ENCODE peak calls at places on chromosomes 6 and 20, in five cellular contexts. One of them, this sample, is unnamed.

GRCh38 chr6:166412156-166412910 is 29.6 kb upstream of the MPC1 start:
- DNase-seq in activated CD4-positive, alpha-beta memory T cell treated with anti-CD3 and anti-CD28 coated beads for 36 hours: no peak
- DNase-seq in left cardiac atrium: no peak
- DNase-seq in body of pancreas: no peak
- DNase-seq in stimulated activated CD4-positive, alpha-beta T cell treated with anti-CD3 and anti-CD28 coated beads, Interleukin-12 subunit alpha, Interleukin-12 subunit beta, amount 100 ng/mL, for 48 hours: no peak
- DNase-seq in this sample: no peak

GRCh38 chr20:62710886-62711702 is 2.5 kb downstream of the NTSR1 start:
- DNase-seq in stimulated activated CD4-positive, alpha-beta T cell treated with anti-CD3 and anti-CD28 coated beads, Interleukin-12 subunit alpha, Interleukin-12 subunit beta, amount 100 ng/mL, for 48 hours: no peak
- DNase-seq in left cardiac atrium: no peak
- DNase-seq in body of pancreas: no peak
- DNase-seq in activated CD4-positive, alpha-beta memory T cell treated with anti-CD3 and anti-CD28 coated beads for 36 hours: peak
- DNase-seq in this sample: no peak

GRCh38 chr20:58995461-58996225 is 11.4 kb downstream of the CTSZ start:
- DNase-seq in stimulated activated CD4-positive, alpha-beta T cell treated with anti-CD3 and anti-CD28 coated beads, Interleukin-12 subunit alpha, Interleukin-12 subunit beta, amount 100 ng/mL, for 48 hours: no peak
- DNase-seq in activated CD4-positive, alpha-beta memory T cell treated with anti-CD3 and anti-CD28 coated beads for 36 hours: no peak
- DNase-seq in left cardiac atrium: no peak
- DNase-seq in body of pancreas: peak
- DNase-seq in this sample: no peak

GRCh38 chr20:31700747-31701146 is 21.9 kb downstream of the BCL2L1 start:
- DNase-seq in body of pancreas: no peak
- DNase-seq in left cardiac atrium: no peak
- DNase-seq in activated CD4-positive, alpha-beta memory T cell treated with anti-CD3 and anti-CD28 coated beads for 36 hours: no peak
- DNase-seq in stimulated activated CD4-positive, alpha-beta T cell treated with anti-CD3 and anti-CD28 coated beads, Interleukin-12 subunit alpha, Interleukin-12 subunit beta, amount 100 ng/mL, for 48 hours: no peak
- DNase-seq in this sample: no peak

GRCh38 chr6:106512048-106512957 is 117.0 kb downstream of the RTN4IP1 start:
- DNase-seq in left cardiac atrium: peak
- DNase-seq in body of pancreas: peak
- DNase-seq in activated CD4-positive, alpha-beta memory T cell treated with anti-CD3 and anti-CD28 coated beads for 36 hours: peak
- DNase-seq in stimulated activated CD4-positive, alpha-beta T cell treated with anti-CD3 and anti-CD28 coated beads, Interleukin-12 subunit alpha, Interleukin-12 subunit beta, amount 100 ng/mL, for 48 hours: peak
- DNase-seq in this sample: no peak

GRCh38 chr20:4476903-4477302 is 244.8 kb upstream of the PRND start:
- DNase-seq in stimulated activated CD4-positive, alpha-beta T cell treated with anti-CD3 and anti-CD28 coated beads, Interleukin-12 subunit alpha, Interleukin-12 subunit beta, amount 100 ng/mL, for 48 hours: no peak
- DNase-seq in left cardiac atrium: no peak
- DNase-seq in activated CD4-positive, alpha-beta memory T cell treated with anti-CD3 and anti-CD28 coated beads for 36 hours: no peak
- DNase-seq in body of pancreas: no peak
- DNase-seq in this sample: no peak

GRCh38 chr20:51763965-51764602 is 4.1 kb downstream of the ATP9A start:
- DNase-seq in stimulated activated CD4-positive, alpha-beta T cell treated with anti-CD3 and anti-CD28 coated beads, Interleukin-12 subunit alpha, Interleukin-12 subunit beta, amount 100 ng/mL, for 48 hours: no peak
- DNase-seq in body of pancreas: no peak
- DNase-seq in left cardiac atrium: no peak
- DNase-seq in activated CD4-positive, alpha-beta memory T cell treated with anti-CD3 and anti-CD28 coated beads for 36 hours: no peak
- DNase-seq in this sample: no peak

GRCh38 chr6:156719720-156720563 is 57.2 kb upstream of the ARID1B start:
- DNase-seq in body of pancreas: peak
- DNase-seq in left cardiac atrium: peak
- DNase-seq in stimulated activated CD4-positive, alpha-beta T cell treated with anti-CD3 and anti-CD28 coated beads, Interleukin-12 subunit alpha, Interleukin-12 subunit beta, amount 100 ng/mL, for 48 hours: peak
- DNase-seq in activated CD4-positive, alpha-beta memory T cell treated with anti-CD3 and anti-CD28 coated beads for 36 hours: peak
- DNase-seq in this sample: peak

This sample was measured in caudate nucleus.